ENCODE peak calls at places on chromosomes 16 and 17, in ten cellular contexts. T, F, P, M, L, U, N, K, V and G are unnamed samples.

GRCh38 chr17:76075364-76076099 is 951 bp downstream of the GALR2 start:
- DNase-seq in T (no peak), F (no peak), P (no peak), M (no peak), L (peak; percentile 16), U (no peak), N (no peak), K (no peak), V (no peak), G (no peak)

GRCh38 chr17:69593351-69593715 is 178.8 kb downstream of the MAP2K6 start:
- DNase-seq in T (no peak), F (no peak), P (no peak), M (no peak), L (no peak), U (no peak), N (no peak), K (no peak), V (no peak), G (no peak)

GRCh38 chr16:6341993-6342392 is 990.7 kb upstream of the RBFOX1 start:
- DNase-seq in T (no peak), F (no peak), P (no peak), M (no peak), L (no peak), U (no peak), N (no peak), K (no peak), V (no peak), G (no peak)

GRCh38 chr16:50154369-50154947 is 1.4 kb downstream of the TENT4B start:
- DNase-seq in T (no peak), F (no peak), P (peak; percentile 6), M (no peak), L (peak; percentile 8), U (no peak), N (no peak), K (no peak), V (no peak), G (no peak)

GRCh38 chr16:87053016-87053982 is 263.9 kb downstream of the C16orf95 start:
- DNase-seq in T (no peak), F (no peak), P (no peak), M (no peak), L (no peak), U (no peak), N (no peak), K (no peak), V (no peak), G (no peak)

GRCh38 chr17:17376362-17376761 is 73.2 kb downstream of the NT5M start:
- DNase-seq in T (no peak), F (no peak), P (no peak), M (no peak), L (no peak), U (no peak), N (no peak), K (no peak), V (peak; percentile 62), G (no peak)

GRCh38 chr17:82222816-82223215 is 6.0 kb upstream of the SLC16A3 start:
- DNase-seq in T (no peak), F (no peak), P (no peak), M (no peak), L (no peak), U (no peak), N (no peak), K (no peak), V (no peak), G (no peak)

GRCh38 chr16:57741660-57742191 is 6.2 kb downstream of the KATNB1 start:
- DNase-seq in T (no peak), F (no peak), P (no peak), M (no peak), L (no peak), U (no peak), N (no peak), K (no peak), V (no peak), G (no peak)

GRCh38 chr17:68205251-68205807 is 42.5 kb upstream of the AMZ2 start:
- DNase-seq in T (peak; percentile 88), F (peak; percentile 57), P (peak; percentile 83), M (peak; percentile 72), L (peak; percentile 95), U (peak; percentile 83), N (peak; percentile 97), K (peak; percentile 92), V (peak; percentile 64), G (peak; percentile 87)

GRCh38 chr17:2071421-2072281 is 16.7 kb downstream of the HIC1 start:
- DNase-seq in T (no peak), F (no peak), P (no peak), M (peak; percentile 62), L (no peak), U (no peak), N (peak; percentile 53), K (no peak), V (no peak), G (no peak)

GRCh38 chr17:63552211-63552610 is 1.9 kb downstream of the DCAF7 start:
- DNase-seq in T (no peak), F (no peak), P (no peak), M (no peak), L (no peak), U (no peak), N (no peak), K (no peak), V (no peak), G (no peak)

GRCh38 chr17:47281246-47281645 is 27.6 kb downstream of the ITGB3 start:
- DNase-seq in T (no peak), F (no peak), P (no peak), M (no peak), L (no peak), U (no peak), N (no peak), K (no peak), V (no peak), G (no peak)

GRCh38 chr17:70053241-70054234 is 21.5 kb upstream of the KCNJ16 start:
- DNase-seq in T (no peak), F (no peak), P (no peak), M (no peak), L (no peak), U (no peak), N (no peak), K (no peak), V (no peak), G (no peak)

GRCh38 chr17:80599546-80600305 is 55.1 kb downstream of the RPTOR start:
- DNase-seq in T (no peak), F (no peak), P (no peak), M (peak; percentile 38), L (no peak), U (no peak), N (no peak), K (no peak), V (no peak), G (no peak)